ENCODE peak calls at places on chromosomes 16 and 17, in six cellular contexts. One of them, this sample, is unnamed.

GRCh38 chr16:53775821-53776431 is 72.0 kb downstream of the FTO start:
- DNase-seq in A549: peak; percentile 88
- DNase-seq in mucosa of descending colon: peak; percentile 38
- DNase-seq in WERI-Rb-1: no peak
- DNase-seq in heart left ventricle: no peak
- DNase-seq in neuronal stem cell: no peak
- DNase-seq in this sample: no peak

GRCh38 chr17:41251261-41251660 is 1.8 kb downstream of the KRTAP9-4 start:
- DNase-seq in A549: no peak
- DNase-seq in mucosa of descending colon: no peak
- DNase-seq in WERI-Rb-1: no peak
- DNase-seq in heart left ventricle: no peak
- DNase-seq in neuronal stem cell: no peak
- DNase-seq in this sample: no peak

GRCh38 chr16:89696598-89697128 is 4.8 kb downstream of the SPATA2L start:
- DNase-seq in A549: no peak
- DNase-seq in mucosa of descending colon: peak; percentile 29
- DNase-seq in WERI-Rb-1: no peak
- DNase-seq in heart left ventricle: no peak
- DNase-seq in neuronal stem cell: no peak
- DNase-seq in this sample: peak; percentile 50

GRCh38 chr16:22054847-22055590 is 37.3 kb upstream of the VWA3A start:
- DNase-seq in A549: no peak
- DNase-seq in mucosa of descending colon: no peak
- DNase-seq in WERI-Rb-1: no peak
- DNase-seq in heart left ventricle: no peak
- DNase-seq in neuronal stem cell: no peak
- DNase-seq in this sample: no peak

GRCh38 chr16:26511463-26511862 is 555.3 kb upstream of the C16orf82 start:
- DNase-seq in A549: no peak
- DNase-seq in mucosa of descending colon: no peak
- DNase-seq in WERI-Rb-1: no peak
- DNase-seq in heart left ventricle: no peak
- DNase-seq in neuronal stem cell: no peak
- DNase-seq in this sample: no peak

GRCh38 chr16:22373662-22374310 is 633 bp downstream of the CDR2 start:
- DNase-seq in A549: no peak
- DNase-seq in mucosa of descending colon: peak; percentile 66
- DNase-seq in WERI-Rb-1: peak; percentile 82
- DNase-seq in heart left ventricle: peak; percentile 74
- DNase-seq in neuronal stem cell: peak; percentile 23
- DNase-seq in this sample: peak; percentile 67

GRCh38 chr17:39009471-39010085 is 42.4 kb upstream of the FBXO47 start:
- DNase-seq in A549: no peak
- DNase-seq in mucosa of descending colon: no peak
- DNase-seq in WERI-Rb-1: no peak
- DNase-seq in heart left ventricle: no peak
- DNase-seq in neuronal stem cell: no peak
- DNase-seq in this sample: no peak

GRCh38 chr16:77133706-77134105 is 57.3 kb upstream of the MON1B start:
- DNase-seq in A549: no peak
- DNase-seq in mucosa of descending colon: no peak
- DNase-seq in WERI-Rb-1: no peak
- DNase-seq in heart left ventricle: no peak
- DNase-seq in neuronal stem cell: no peak
- DNase-seq in this sample: no peak

GRCh38 chr16:58801838-58802237 is 67.7 kb upstream of the GOT2 start:
- DNase-seq in A549: no peak
- DNase-seq in mucosa of descending colon: no peak
- DNase-seq in WERI-Rb-1: no peak
- DNase-seq in heart left ventricle: no peak
- DNase-seq in neuronal stem cell: no peak
- DNase-seq in this sample: no peak

GRCh38 chr17:33602981-33603380 is 309.9 kb upstream of the ASIC2 start:
- DNase-seq in A549: no peak
- DNase-seq in mucosa of descending colon: no peak
- DNase-seq in WERI-Rb-1: no peak
- DNase-seq in heart left ventricle: no peak
- DNase-seq in neuronal stem cell: peak; percentile 69
- DNase-seq in this sample: no peak

GRCh38 chr17:10119203-10120112 is 78.9 kb downstream of the GAS7 start:
- DNase-seq in A549: no peak
- DNase-seq in mucosa of descending colon: peak; percentile 80
- DNase-seq in WERI-Rb-1: no peak
- DNase-seq in heart left ventricle: peak; percentile 79
- DNase-seq in neuronal stem cell: no peak
- DNase-seq in this sample: peak; percentile 81

GRCh38 chr16:62225675-62226074 is 189.4 kb upstream of the CDH8 start:
- DNase-seq in A549: peak; percentile 89
- DNase-seq in mucosa of descending colon: peak; percentile 78
- DNase-seq in WERI-Rb-1: peak; percentile 78
- DNase-seq in heart left ventricle: peak; percentile 75
- DNase-seq in neuronal stem cell: peak; percentile 17
- DNase-seq in this sample: peak; percentile 77

GRCh38 chr16:15493416-15494181 is 59.2 kb downstream of the BMERB1 start:
- DNase-seq in A549: no peak
- DNase-seq in mucosa of descending colon: no peak
- DNase-seq in WERI-Rb-1: peak; percentile 69
- DNase-seq in heart left ventricle: no peak
- DNase-seq in neuronal stem cell: no peak
- DNase-seq in this sample: no peak

GRCh38 chr16:75591001-75591852 is 25.0 kb downstream of the GABARAPL2 start:
- DNase-seq in A549: no peak
- DNase-seq in mucosa of descending colon: peak; percentile 32
- DNase-seq in WERI-Rb-1: no peak
- DNase-seq in heart left ventricle: peak; percentile 67
- DNase-seq in neuronal stem cell: no peak
- DNase-seq in this sample: no peak

GRCh38 chr16:56245197-56245596 is 53.9 kb downstream of the GNAO1 start:
- DNase-seq in A549: no peak
- DNase-seq in mucosa of descending colon: no peak
- DNase-seq in WERI-Rb-1: no peak
- DNase-seq in heart left ventricle: no peak
- DNase-seq in neuronal stem cell: no peak
- DNase-seq in this sample: no peak

GRCh38 chr16:17318200-17318599 is 152.6 kb downstream of the XYLT1 start:
- DNase-seq in A549: peak; percentile 35
- DNase-seq in mucosa of descending colon: no peak
- DNase-seq in WERI-Rb-1: no peak
- DNase-seq in heart left ventricle: no peak
- DNase-seq in neuronal stem cell: no peak
- DNase-seq in this sample: no peak

GRCh38 chr17:79651751-79652150 is 40.9 kb upstream of the RBFOX3 start:
- DNase-seq in A549: no peak
- DNase-seq in mucosa of descending colon: no peak
- DNase-seq in WERI-Rb-1: peak; percentile 89
- DNase-seq in heart left ventricle: no peak
- DNase-seq in neuronal stem cell: no peak
- DNase-seq in this sample: no peak

GRCh38 chr17:60713619-60714018 is 36.0 kb downstream of the BCAS3 start:
- DNase-seq in A549: no peak
- DNase-seq in mucosa of descending colon: no peak
- DNase-seq in WERI-Rb-1: no peak
- DNase-seq in heart left ventricle: no peak
- DNase-seq in neuronal stem cell: no peak
- DNase-seq in this sample: no peak

GRCh38 chr16:71894229-71894920 is 956 bp upstream of the IST1 start:
- DNase-seq in A549: peak; percentile 70
- DNase-seq in mucosa of descending colon: peak; percentile 71
- DNase-seq in WERI-Rb-1: peak; percentile 54
- DNase-seq in heart left ventricle: no peak
- DNase-seq in neuronal stem cell: peak; percentile 26
- DNase-seq in this sample: peak; percentile 68

GRCh38 chr17:48542956-48543853 is 1.7 kb downstream of the HOXB2 start:
- DNase-seq in A549: peak; percentile 75
- DNase-seq in mucosa of descending colon: peak; percentile 47
- DNase-seq in WERI-Rb-1: peak; percentile 47
- DNase-seq in heart left ventricle: peak; percentile 73
- DNase-seq in neuronal stem cell: no peak
- DNase-seq in this sample: no peak

GRCh38 chr17:71649986-71650385 is 470.8 kb upstream of the SOX9 start:
- DNase-seq in A549: no peak
- DNase-seq in mucosa of descending colon: no peak
- DNase-seq in WERI-Rb-1: no peak
- DNase-seq in heart left ventricle: no peak
- DNase-seq in neuronal stem cell: no peak
- DNase-seq in this sample: no peak

GRCh38 chr17:57881783-57882291 is 32.0 kb upstream of the MRPS23 start:
- DNase-seq in A549: no peak
- DNase-seq in mucosa of descending colon: no peak
- DNase-seq in WERI-Rb-1: no peak
- DNase-seq in heart left ventricle: no peak
- DNase-seq in neuronal stem cell: no peak
- DNase-seq in this sample: no peak

GRCh38 chr16:69741951-69742904 is 12.5 kb downstream of the NOB1 start:
- DNase-seq in A549: peak; percentile 59
- DNase-seq in mucosa of descending colon: peak; percentile 98
- DNase-seq in WERI-Rb-1: no peak
- DNase-seq in heart left ventricle: peak; percentile 87
- DNase-seq in neuronal stem cell: no peak
- DNase-seq in this sample: peak; percentile 74

GRCh38 chr16:781346-782010 is 6.7 kb downstream of the RPUSD1 start:
- DNase-seq in A549: no peak
- DNase-seq in mucosa of descending colon: no peak
- DNase-seq in WERI-Rb-1: no peak
- DNase-seq in heart left ventricle: no peak
- DNase-seq in neuronal stem cell: no peak
- DNase-seq in this sample: no peak

GRCh38 chr17:11855306-11855705 is 142.0 kb downstream of the ZNF18 start:
- DNase-seq in A549: no peak
- DNase-seq in mucosa of descending colon: no peak
- DNase-seq in WERI-Rb-1: no peak
- DNase-seq in heart left ventricle: no peak
- DNase-seq in neuronal stem cell: no peak
- DNase-seq in this sample: no peak

GRCh38 chr17:70767102-70767701 is 597.9 kb downstream of the KCNJ2 start:
- DNase-seq in A549: peak; percentile 43
- DNase-seq in mucosa of descending colon: no peak
- DNase-seq in WERI-Rb-1: no peak
- DNase-seq in heart left ventricle: no peak
- DNase-seq in neuronal stem cell: peak; percentile 12
- DNase-seq in this sample: no peak

GRCh38 chr17:73191443-73192218 is 1.2 kb upstream of the COG1 start:
- DNase-seq in A549: peak; percentile 86
- DNase-seq in mucosa of descending colon: peak; percentile 87
- DNase-seq in WERI-Rb-1: peak; percentile 84
- DNase-seq in heart left ventricle: no peak
- DNase-seq in neuronal stem cell: peak; percentile 56
- DNase-seq in this sample: peak; percentile 65

GRCh38 chr16:66390346-66391108 is 24.0 kb downstream of the CDH5 start:
- DNase-seq in A549: no peak
- DNase-seq in mucosa of descending colon: no peak
- DNase-seq in WERI-Rb-1: no peak
- DNase-seq in heart left ventricle: no peak
- DNase-seq in neuronal stem cell: no peak
- DNase-seq in this sample: no peak

GRCh38 chr16:35176449-35176848 is 1717.0 kb downstream of the TP53TG3F start:
- DNase-seq in A549: no peak
- DNase-seq in mucosa of descending colon: no peak
- DNase-seq in WERI-Rb-1: no peak
- DNase-seq in heart left ventricle: no peak
- DNase-seq in neuronal stem cell: no peak
- DNase-seq in this sample: no peak
- H3K9me3 ChIP-seq in A549: no peaks in the 10 kb centered on the region
- H3K9me3 ChIP-seq in mucosa of descending colon: peaks cover 54% of the 10 kb centered on the region
- H3K9me3 ChIP-seq in WERI-Rb-1: no peaks in the 10 kb centered on the region
- H3K9me3 ChIP-seq in heart left ventricle: no peaks in the 10 kb centered on the region
- H3K9me3 ChIP-seq in neuronal stem cell: no peaks in the 10 kb centered on the region
- H3K9me3 ChIP-seq in this sample: no peaks in the 10 kb centered on the region

GRCh38 chr17:8701754-8702153 is 42.9 kb downstream of the CCDC42 start:
- DNase-seq in A549: no peak
- DNase-seq in mucosa of descending colon: no peak
- DNase-seq in WERI-Rb-1: no peak
- DNase-seq in heart left ventricle: no peak
- DNase-seq in neuronal stem cell: no peak
- DNase-seq in this sample: no peak
- H3K4me3 ChIP-seq in A549: no peak overlapping the region
- H3K4me3 ChIP-seq in mucosa of descending colon: no peak overlapping the region
- H3K4me3 ChIP-seq in WERI-Rb-1: no peak overlapping the region
- H3K4me3 ChIP-seq in heart left ventricle: no peak overlapping the region
- H3K4me3 ChIP-seq in neuronal stem cell: no peak overlapping the region
- H3K4me3 ChIP-seq in this sample: no peak overlapping the region

GRCh38 chr16:3413730-3414379 is 12.8 kb downstream of the ZNF174 start:
- DNase-seq in A549: no peak
- DNase-seq in mucosa of descending colon: no peak
- DNase-seq in WERI-Rb-1: no peak
- DNase-seq in heart left ventricle: no peak
- DNase-seq in neuronal stem cell: no peak
- DNase-seq in this sample: no peak
- H3K9me3 ChIP-seq in A549: peaks cover 94% of the 10 kb centered on the region
- H3K9me3 ChIP-seq in mucosa of descending colon: peaks cover 76% of the 10 kb centered on the region
- H3K9me3 ChIP-seq in WERI-Rb-1: peaks cover 6% of the 10 kb centered on the region
- H3K9me3 ChIP-seq in heart left ventricle: peaks cover 55% of the 10 kb centered on the region
- H3K9me3 ChIP-seq in neuronal stem cell: peaks cover 35% of the 10 kb centered on the region
- H3K9me3 ChIP-seq in this sample: peaks cover 77% of the 10 kb centered on the region

GRCh38 chr17:18225562-18226283 is at the start of gene LLGL1:
- DNase-seq in A549: no peak
- DNase-seq in mucosa of descending colon: peak; percentile 19
- DNase-seq in WERI-Rb-1: no peak
- DNase-seq in heart left ventricle: no peak
- DNase-seq in neuronal stem cell: no peak
- DNase-seq in this sample: no peak

GRCh38 chr17:18226284-18226945 is 980 bp downstream of the LLGL1 start:
- DNase-seq in A549: no peak
- DNase-seq in mucosa of descending colon: no peak
- DNase-seq in WERI-Rb-1: no peak
- DNase-seq in heart left ventricle: no peak
- DNase-seq in neuronal stem cell: no peak
- DNase-seq in this sample: no peak

GRCh38 chr17:18224053-18224427 is 1.4 kb upstream of the LLGL1 start:
- DNase-seq in A549: no peak
- DNase-seq in mucosa of descending colon: no peak
- DNase-seq in WERI-Rb-1: no peak
- DNase-seq in heart left ventricle: no peak
- DNase-seq in neuronal stem cell: no peak
- DNase-seq in this sample: no peak

GRCh38 chr17:18225121-18225561 is 294 bp upstream of the LLGL1 start:
- DNase-seq in A549: peak; percentile 96
- DNase-seq in mucosa of descending colon: peak; percentile 97
- DNase-seq in WERI-Rb-1: peak; percentile 97
- DNase-seq in heart left ventricle: peak; percentile 99
- DNase-seq in neuronal stem cell: peak; percentile 97
- DNase-seq in this sample: peak; percentile 98

DNA sequence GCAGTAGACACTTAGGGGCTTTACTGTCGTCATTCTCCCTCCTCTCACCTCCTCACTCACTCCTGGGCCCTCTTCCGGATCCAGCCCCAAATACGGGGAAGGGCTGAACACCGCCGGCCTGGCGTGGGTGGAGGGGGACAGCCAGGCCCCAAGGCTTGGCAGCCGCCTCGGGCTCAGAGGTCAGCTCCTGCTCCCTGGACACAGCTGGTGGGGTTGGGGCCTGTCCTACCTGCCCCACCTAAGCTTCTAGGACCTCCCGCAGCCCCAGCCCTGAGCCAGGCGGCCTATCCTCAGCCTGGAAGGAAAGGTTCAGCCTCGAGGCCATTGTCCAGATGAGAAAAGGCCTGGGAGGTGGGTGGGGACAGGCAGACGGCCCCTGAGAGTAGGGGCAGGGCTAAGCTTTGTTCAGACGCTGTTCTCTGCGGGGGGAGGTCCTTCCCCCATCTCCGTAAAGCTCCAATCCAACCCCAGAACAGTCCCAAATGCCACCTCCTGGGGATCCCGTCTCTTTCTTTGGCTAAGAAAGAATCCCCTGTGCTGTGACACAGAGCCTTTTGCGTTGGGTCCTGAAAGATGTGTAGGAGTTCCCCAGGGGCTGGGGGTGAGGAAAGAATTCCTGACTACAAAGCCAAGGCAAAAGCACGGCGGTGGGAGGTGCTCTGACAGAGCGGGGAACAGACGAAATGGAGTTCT is 861 bp upstream of the LLGL1 start:
- DNase-seq in A549: no peak
- DNase-seq in mucosa of descending colon: peak; percentile 12
- DNase-seq in WERI-Rb-1: peak; percentile 58
- DNase-seq in heart left ventricle: no peak
- DNase-seq in neuronal stem cell: peak; percentile 95
- DNase-seq in this sample: no peak
- H3K4me3 ChIP-seq in A549: peak overlapping the region; percentile 34
- H3K4me3 ChIP-seq in mucosa of descending colon: no peak overlapping the region
- H3K4me3 ChIP-seq in WERI-Rb-1: peak overlapping the region; percentile 36
- H3K4me3 ChIP-seq in heart left ventricle: peak overlapping the region; percentile 50
- H3K4me3 ChIP-seq in neuronal stem cell: peak overlapping the region; percentile 61
- H3K4me3 ChIP-seq in this sample: peak overlapping the region; percentile 46

This sample was measured in lower lobe of right lung.